ENCODE peak calls at places on chromosomes 11 and 22, in four cellular contexts. G, I, J and Z are unnamed samples.

GRCh38 chr22:38824587-38824986 is 19.2 kb downstream of the NPTXR start:
- DNase-seq in G (peak; percentile 88), I (peak; percentile 67), J (peak; percentile 73), Z (peak; percentile 89)

GRCh38 chr11:113874920-113875413 is 405 bp downstream of the USP28 start:
- DNase-seq in G (no peak), I (no peak), J (no peak), Z (no peak)

GRCh38 chr11:8100151-8100550 is 19.1 kb downstream of the TUB start:
- DNase-seq in G (no peak), I (no peak), J (no peak), Z (no peak)

GRCh38 chr11:113475160-113475761 is at the start of gene DRD2:
- DNase-seq in G (peak; percentile 61), I (no peak), J (no peak), Z (peak; percentile 62)

GRCh38 chr11:111602865-111603632 is 800 bp downstream of the SIK2 start:
- DNase-seq in G (no peak), I (peak; percentile 44), J (no peak), Z (peak; percentile 50)

GRCh38 chr11:77284476-77285468 is 16.7 kb downstream of the GDPD4 start:
- DNase-seq in G (no peak), I (no peak), J (no peak), Z (no peak)

GRCh38 chr11:117199061-117199915 is at the start of gene TAGLN:
- DNase-seq in G (peak; percentile 83), I (no peak), J (peak; percentile 21), Z (peak; percentile 84)

GRCh38 chr22:37053310-37054077 is 2.0 kb downstream of the KCTD17 start:
- DNase-seq in G (no peak), I (no peak), J (no peak), Z (no peak)

GRCh38 chr22:47192651-47193437 is 430.4 kb downstream of the TBC1D22A start:
- DNase-seq in G (no peak), I (peak; percentile 48), J (no peak), Z (peak; percentile 47)

GRCh38 chr11:93128574-93128973 is 69.2 kb downstream of the SLC36A4 start:
- DNase-seq in G (no peak), I (no peak), J (no peak), Z (no peak)

GRCh38 chr22:47606426-47606825 is 844.0 kb downstream of the TBC1D22A start:
- DNase-seq in G (no peak), I (no peak), J (no peak), Z (no peak)

GRCh38 chr11:7577883-7578242 is 64.1 kb downstream of the PPFIBP2 start:
- DNase-seq in G (no peak), I (no peak), J (no peak), Z (no peak)

GRCh38 chr11:97079244-97079643 is 689.4 kb downstream of the JRKL start:
- DNase-seq in G (no peak), I (no peak), J (no peak), Z (no peak)

GRCh38 chr11:23252426-23252825 is 392.2 kb upstream of the CCDC179 start:
- DNase-seq in G (no peak), I (no peak), J (no peak), Z (no peak)

GRCh38 chr11:8041576-8041975 is 39.4 kb upstream of the TUB start:
- DNase-seq in G (no peak), I (no peak), J (no peak), Z (no peak)

GRCh38 chr22:37425800-37426531 is 1.3 kb downstream of the ELFN2 start:
- DNase-seq in G (peak; percentile 70), I (no peak), J (no peak), Z (peak; percentile 63)

GRCh38 chr11:5118893-5119292 is 19.3 kb downstream of the OR52A5 start:
- DNase-seq in G (no peak), I (no peak), J (no peak), Z (no peak)

GRCh38 chr11:68837583-68838571 is 3.8 kb downstream of the CPT1A start:
- DNase-seq in G (no peak), I (no peak), J (no peak), Z (no peak)

GRCh38 chr11:114059278-114059983 is at the start of gene ZBTB16:
- DNase-seq in G (peak; percentile 82), I (no peak), J (no peak), Z (peak; percentile 79)

GRCh38 chr22:38762607-38763006 is 6.8 kb upstream of the SUN2 start:
- DNase-seq in G (no peak), I (no peak), J (no peak), Z (no peak)

GRCh38 chr11:14065692-14066091 is 103.2 kb downstream of the SPON1 start:
- DNase-seq in G (no peak), I (no peak), J (no peak), Z (no peak)

GRCh38 chr11:1360181-1360834 is 29.4 kb upstream of the BRSK2 start:
- DNase-seq in G (no peak), I (no peak), J (no peak), Z (no peak)

GRCh38 chr11:16049611-16050010 is 306.7 kb downstream of the SOX6 start:
- DNase-seq in G (no peak), I (no peak), J (no peak), Z (peak; percentile 19)

GRCh38 chr11:73423506-73423905 is 47.3 kb downstream of the RELT start:
- DNase-seq in G (no peak), I (no peak), J (no peak), Z (no peak)

GRCh38 chr11:73425118-73425517 is 48.9 kb downstream of the RELT start:
- DNase-seq in G (no peak), I (no peak), J (no peak), Z (no peak)

GRCh38 chr11:73428227-73428626 is 52.0 kb downstream of the RELT start:
- DNase-seq in G (no peak), I (no peak), J (no peak), Z (no peak)

GRCh38 chr11:73429121-73429740 is 53.0 kb downstream of the RELT start:
- DNase-seq in G (no peak), I (no peak), J (no peak), Z (no peak)

DNA sequence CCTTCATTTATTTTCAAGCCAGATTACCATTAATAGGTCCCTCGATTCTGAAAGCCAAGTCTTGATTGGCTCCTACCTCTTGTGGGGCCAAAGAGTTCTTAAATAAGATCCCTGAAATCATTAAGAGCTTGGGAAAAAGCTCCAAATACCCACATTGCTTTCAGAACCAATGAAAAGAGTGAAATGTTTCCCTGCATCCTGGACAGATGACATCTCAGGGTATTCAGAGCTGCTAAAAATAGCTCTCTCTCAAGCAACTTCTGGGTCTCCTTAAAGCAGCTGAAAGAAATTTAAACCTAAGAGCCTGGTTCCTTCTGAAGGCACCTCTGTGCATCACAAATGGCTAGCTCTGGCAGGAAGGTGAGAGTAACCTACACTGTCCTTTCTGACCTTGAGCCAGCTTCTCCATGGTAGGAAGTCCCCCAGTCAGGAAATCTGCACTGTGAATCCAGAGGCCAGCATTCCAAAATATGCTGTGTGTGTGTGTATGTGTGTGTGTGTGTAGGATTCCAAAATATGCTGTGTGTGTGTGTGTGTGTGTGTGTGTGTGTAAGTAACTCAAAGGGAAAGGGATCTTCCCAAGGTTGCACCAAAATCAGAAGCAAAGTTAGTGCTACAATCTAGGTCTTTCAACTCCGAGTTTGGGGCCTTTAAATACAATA is 50.1 kb downstream of the RELT start:
- DNase-seq in G (no peak), I (no peak), J (no peak), Z (no peak)
- TF ChIP-seq SP1 in G (no peak), I (no peak), J (no peak), Z (no peak)

GRCh38 chr11:70573701-70574151 is 175.4 kb downstream of the CTTN start:
- DNase-seq in G (no peak), I (no peak), J (no peak), Z (no peak)
- TF ChIP-seq CREB1 in G (no peak), I (no peak), J (no peak), Z (no peak)

DNA sequence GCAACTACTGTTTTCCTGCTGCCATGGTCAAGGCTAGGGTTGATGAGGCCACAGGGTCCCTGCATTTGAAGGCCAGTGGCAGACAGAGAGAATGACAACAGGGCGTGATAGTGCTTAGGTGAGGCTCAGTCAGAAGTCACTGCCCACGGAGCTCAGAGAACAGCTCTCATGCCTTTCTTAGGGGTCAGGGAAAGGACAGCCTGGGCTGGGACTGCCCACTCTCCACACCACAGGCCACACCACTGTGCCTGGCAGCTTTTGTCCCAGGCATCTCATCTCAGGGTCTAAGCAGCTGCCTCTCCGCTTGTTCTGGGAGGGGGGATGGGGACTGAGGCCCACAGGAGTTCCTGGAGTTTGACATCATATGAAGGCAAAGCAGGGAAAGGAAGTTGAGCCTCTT is 150.1 kb upstream of the B3GAT1 start:
- DNase-seq in G (peak; percentile 36), I (no peak), J (no peak), Z (no peak)
- TF ChIP-seq JUN in G (no peak), I (no peak), J (no peak), Z (no peak)

DNA sequence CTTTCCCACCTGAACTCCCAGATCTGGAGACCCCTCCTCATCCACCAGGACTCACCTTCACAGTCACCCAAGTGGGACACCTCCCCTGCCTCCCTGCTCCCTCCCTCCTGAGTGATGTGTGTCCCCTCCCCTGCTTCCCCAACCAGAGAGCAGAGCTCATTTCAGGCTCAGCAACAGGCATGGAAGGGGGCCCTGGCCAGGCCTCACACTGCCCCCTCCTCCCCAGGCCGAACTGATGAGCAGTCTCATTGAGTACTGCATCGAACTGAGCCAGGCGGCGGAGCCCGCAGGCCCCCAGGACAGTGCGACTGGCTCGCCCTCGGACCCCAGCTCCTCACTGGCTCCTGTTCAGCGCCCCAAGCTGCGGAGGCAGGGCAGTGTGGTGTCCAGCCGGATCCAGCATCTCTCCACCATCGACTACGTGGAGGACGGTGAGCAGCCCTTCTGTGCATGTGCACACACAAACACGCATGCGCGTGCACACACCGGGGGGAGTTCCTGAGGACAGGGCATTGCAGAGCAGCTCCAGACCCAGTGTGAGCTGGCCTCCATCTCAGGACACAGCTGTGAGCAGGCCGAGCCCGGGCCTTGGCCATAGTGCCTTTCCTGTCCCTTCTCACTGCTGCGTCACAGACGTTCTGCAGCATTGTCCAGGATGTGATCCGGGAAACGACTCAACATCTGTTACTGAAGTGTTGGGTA is 17.8 kb upstream of the NEAT1 start:
- DNase-seq in G (no peak), I (no peak), J (no peak), Z (no peak)
- TF ChIP-seq SP1 in G (no peak), I (no peak), J (no peak), Z (no peak)

GRCh38 chr22:19036229-19036522 is 86.0 kb downstream of the DGCR2 start:
- DNase-seq in G (no peak), I (no peak), J (no peak), Z (no peak)
- TF ChIP-seq CREB1 in G (no peak), I (no peak), J (no peak), Z (no peak)

DNA sequence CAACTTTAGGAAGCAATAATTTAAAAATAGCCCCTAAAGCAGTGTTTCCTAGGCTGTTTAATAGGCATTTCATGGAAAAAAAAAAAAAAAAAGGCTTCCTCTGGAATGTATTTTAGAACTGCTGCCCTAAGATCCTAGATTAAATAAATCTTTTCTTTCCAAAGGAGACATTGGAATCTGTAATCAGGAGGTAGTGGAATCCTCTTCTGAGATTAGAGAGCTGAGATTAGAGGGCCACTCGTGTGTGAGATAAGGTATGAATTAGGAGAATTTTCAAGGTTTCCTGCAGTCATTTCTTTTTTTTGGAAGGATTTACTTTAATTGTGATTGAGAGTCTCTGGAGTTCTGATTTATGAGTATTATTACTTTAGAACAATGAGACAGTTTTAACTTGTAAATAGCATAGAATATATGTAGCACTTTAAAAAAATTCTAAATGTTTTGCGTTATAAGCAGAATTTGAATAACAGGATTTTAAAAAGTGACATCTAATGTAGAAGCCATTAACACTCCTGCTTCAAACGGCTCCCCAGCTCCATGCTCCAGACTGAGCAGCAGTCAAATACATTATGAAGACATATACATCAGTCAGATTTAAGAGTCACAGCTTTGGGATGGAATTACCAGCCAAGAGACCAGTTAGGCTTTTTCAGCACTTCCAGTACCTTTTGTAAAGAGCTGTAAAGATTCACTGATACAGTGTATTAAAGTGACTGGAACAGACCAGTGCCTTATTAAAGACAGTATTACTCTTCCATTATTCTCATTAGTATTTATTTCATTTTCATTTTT is 5.0 kb downstream of the EED start:
- DNase-seq in G (no peak), I (no peak), J (no peak), Z (no peak)
- TF ChIP-seq JUN in G (no peak), I (no peak), J (no peak), Z (no peak)

GRCh38 chr22:26398741-26399153 is 30.3 kb upstream of the ASPHD2 start:
- DNase-seq in G (peak; percentile 62), I (peak; percentile 66), J (no peak), Z (peak; percentile 55)
- TF ChIP-seq SP1 in G (no peak), I (no peak), J (no peak), Z (no peak)